ENCODE peak calls at places on chromosome 2, in nine cellular contexts. S is psoas muscle, F is coronary artery, B is foreskin fibroblast, Q is skeletal muscle cell, A is GM12865, O is transverse colon, U is GM23248, J is astrocyte. P is an unnamed sample.
A peak's percentile ranks its signal among the peaks of the same experiment; 100 is the strongest.

GRCh38 chr2:201257941-201258665 is 2.2 kb upstream of the CASP8 start:
- DNase-seq in S (peak; percentile 57), F (peak; percentile 84), B (peak; percentile 81), Q (peak; percentile 52), A (peak; percentile 96), O (peak; percentile 92), U (peak; percentile 92), J (peak; percentile 74), P (no peak)

GRCh38 chr2:157853211-157853610 is 22.9 kb downstream of the ACVR1 start:
- DNase-seq in S (no peak), F (no peak), B (peak; percentile 44), Q (no peak), A (no peak), O (no peak), U (no peak), J (peak; percentile 16), P (no peak)

GRCh38 chr2:3647831-3648651 is 10.0 kb upstream of the ALLC start:
- DNase-seq in S (no peak), F (no peak), B (no peak), Q (no peak), A (no peak), O (no peak), U (no peak), J (no peak), P (no peak)

GRCh38 chr2:114727012-114727411 is 284.6 kb downstream of the DPP10 start:
- DNase-seq in S (no peak), F (no peak), B (no peak), Q (no peak), A (no peak), O (no peak), U (no peak), J (no peak), P (no peak)

GRCh38 chr2:41782306-41783158 is 265.3 kb upstream of the PKDCC start:
- DNase-seq in S (no peak), F (no peak), B (peak; percentile 65), Q (no peak), A (peak; percentile 50), O (peak; percentile 10), U (peak; percentile 52), J (peak; percentile 2), P (peak; percentile 6)

GRCh38 chr2:47771211-47771610 is 11.7 kb upstream of the MSH6 start:
- DNase-seq in S (no peak), F (no peak), B (peak; percentile 94), Q (peak; percentile 88), A (peak; percentile 31), O (no peak), U (peak; percentile 84), J (peak; percentile 94), P (peak; percentile 85)

GRCh38 chr2:189341077-189341476 is 100.2 kb upstream of the WDR75 start:
- DNase-seq in S (no peak), F (no peak), B (no peak), Q (no peak), A (no peak), O (no peak), U (no peak), J (no peak), P (no peak)

GRCh38 chr2:191995285-191995684 is 148.4 kb upstream of the CAVIN2 start:
- DNase-seq in S (no peak), F (no peak), B (peak; percentile 51), Q (no peak), A (no peak), O (no peak), U (peak; percentile 26), J (no peak), P (no peak)

GRCh38 chr2:225030893-225031292 is 11.4 kb downstream of the DOCK10 start:
- DNase-seq in S (no peak), F (no peak), B (no peak), Q (no peak), A (no peak), O (no peak), U (no peak), J (no peak), P (no peak)

DNA sequence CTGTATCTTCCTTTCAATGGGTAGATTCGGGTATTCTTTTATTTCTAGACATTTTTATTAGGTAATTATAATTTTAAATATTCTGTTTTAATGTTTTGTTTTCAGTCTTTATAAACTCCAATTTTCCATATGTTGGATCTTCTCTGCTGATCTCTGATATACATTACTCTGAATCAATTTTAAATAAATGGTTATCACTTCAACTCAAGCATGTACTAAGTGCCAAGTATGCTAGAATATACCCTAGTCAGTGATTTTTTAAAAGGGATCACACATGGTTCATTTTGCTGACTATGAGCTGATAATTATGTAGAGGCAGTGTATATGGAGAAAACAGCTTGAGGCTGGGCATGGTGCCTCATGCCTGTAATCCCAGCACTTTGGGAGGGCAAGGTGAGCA is 41.7 kb upstream of the NCOA1 start:
- DNase-seq in S (no peak), F (no peak), B (no peak), Q (no peak), A (no peak), O (no peak), U (no peak), J (no peak), P (no peak)
- H3K4me3 ChIP-seq in S (no peak overlapping the region), F (no peak overlapping the region), B (no peak overlapping the region), Q (no peak overlapping the region), A (no peak overlapping the region), O (no peak overlapping the region), U (no peak overlapping the region), J (no peak overlapping the region), P (no peak overlapping the region)

DNA sequence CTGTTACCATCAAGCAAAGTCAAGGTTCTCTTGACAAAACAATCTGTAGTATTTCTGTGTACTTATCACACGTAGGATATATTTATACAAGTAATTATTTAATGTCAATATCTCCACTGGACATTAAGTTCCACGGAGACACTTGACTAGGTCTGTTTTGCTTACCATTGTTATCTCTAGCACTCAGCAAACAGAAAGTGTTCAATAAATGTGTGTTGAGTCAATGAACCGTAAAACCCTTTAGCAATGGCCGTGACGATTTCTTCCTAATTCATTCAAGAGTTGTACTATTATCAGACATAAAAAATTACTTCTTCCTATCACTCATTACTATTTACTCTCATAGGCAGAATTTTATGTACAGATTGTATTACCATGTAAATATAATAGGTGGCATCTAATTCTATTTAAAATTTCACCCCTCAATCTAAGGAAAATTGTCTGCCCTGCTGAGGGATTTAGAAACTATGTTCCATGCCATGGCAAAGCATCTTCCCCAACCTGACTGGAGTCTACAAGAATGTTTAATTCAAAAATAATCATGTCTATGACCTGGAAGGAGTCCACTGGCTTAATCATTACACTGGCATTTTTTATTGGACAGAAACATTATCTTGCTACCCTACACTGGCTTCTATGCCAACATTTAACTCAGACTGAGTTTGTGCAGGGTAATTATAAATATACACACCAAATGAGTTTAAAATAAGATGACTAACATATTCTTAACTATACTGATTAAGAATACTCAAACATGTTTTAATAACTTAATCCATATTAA is 301.9 kb downstream of the ZEB2 start:
- DNase-seq in S (no peak), F (no peak), B (peak; percentile 43), Q (no peak), A (no peak), O (no peak), U (peak; percentile 43), J (peak; percentile 10), P (no peak)
- H3K4me3 ChIP-seq in S (no peak overlapping the region), F (no peak overlapping the region), B (no peak overlapping the region), Q (no peak overlapping the region), A (no peak overlapping the region), O (no peak overlapping the region), U (no peak overlapping the region), J (no peak overlapping the region), P (no peak overlapping the region)

GRCh38 chr2:176162911-176163654 is 6.0 kb downstream of the HOXD3 start:
- DNase-seq in S (no peak), F (no peak), B (no peak), Q (no peak), A (no peak), O (no peak), U (no peak), J (peak; percentile 57), P (no peak)

GRCh38 chr2:176159678-176160250 is 2.7 kb downstream of the HOXD3 start:
- DNase-seq in S (no peak), F (no peak), B (no peak), Q (no peak), A (no peak), O (no peak), U (no peak), J (no peak), P (no peak)

GRCh38 chr2:176160251-176161040 is 3.3 kb downstream of the HOXD3 start:
- DNase-seq in S (no peak), F (no peak), B (no peak), Q (no peak), A (no peak), O (no peak), U (no peak), J (peak; percentile 76), P (no peak)

GRCh38 chr2:176161817-176162626 is 4.9 kb downstream of the HOXD3 start:
- DNase-seq in S (no peak), F (no peak), B (peak; percentile 79), Q (peak; percentile 33), A (no peak), O (no peak), U (peak; percentile 89), J (peak; percentile 88), P (no peak)

DNA sequence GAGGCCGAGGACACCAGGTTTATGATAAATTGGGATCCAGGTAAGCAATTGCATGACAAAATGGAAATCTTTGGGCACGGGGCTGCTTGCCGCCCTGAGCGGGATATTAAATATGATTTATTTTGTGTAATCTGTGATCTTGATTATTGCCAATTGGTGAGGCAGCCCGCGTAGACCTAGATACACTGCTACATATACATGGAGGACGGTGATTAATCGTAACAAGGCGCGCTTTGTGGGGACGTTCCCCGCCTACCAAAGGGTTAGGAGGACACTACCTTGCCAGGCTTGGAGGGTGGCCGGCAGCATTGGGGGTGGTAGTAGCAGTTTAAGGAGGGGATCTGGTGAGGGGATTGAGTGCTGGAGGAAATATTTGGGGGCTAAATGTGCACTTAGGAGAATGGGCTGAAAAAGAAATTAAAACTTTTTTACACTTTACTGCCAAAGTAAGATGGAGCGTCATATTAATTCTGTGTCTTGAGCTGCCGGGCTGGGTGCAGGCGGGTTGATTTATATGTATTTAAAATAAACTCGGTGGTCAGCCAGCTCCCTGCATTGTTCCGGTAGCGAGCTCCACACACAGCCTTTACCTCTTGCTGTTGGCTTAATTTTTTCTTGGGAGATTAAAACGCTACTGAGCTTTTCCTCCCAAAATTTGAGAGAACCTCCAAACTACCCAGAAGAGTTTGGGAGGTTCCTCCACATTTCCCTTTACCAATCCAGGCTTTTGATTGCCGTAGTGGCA is 4.1 kb downstream of the HOXD3 start:
- DNase-seq in S (no peak), F (no peak), B (no peak), Q (no peak), A (no peak), O (no peak), U (no peak), J (peak; percentile 62), P (no peak)
- H3K4me3 ChIP-seq in S (no peak overlapping the region), F (no peak overlapping the region), B (no peak overlapping the region), Q (no peak overlapping the region), A (no peak overlapping the region), O (peak overlapping the region; percentile 10), U (peak overlapping the region; percentile 62), J (peak overlapping the region; percentile 32), P (no peak overlapping the region)

DNA sequence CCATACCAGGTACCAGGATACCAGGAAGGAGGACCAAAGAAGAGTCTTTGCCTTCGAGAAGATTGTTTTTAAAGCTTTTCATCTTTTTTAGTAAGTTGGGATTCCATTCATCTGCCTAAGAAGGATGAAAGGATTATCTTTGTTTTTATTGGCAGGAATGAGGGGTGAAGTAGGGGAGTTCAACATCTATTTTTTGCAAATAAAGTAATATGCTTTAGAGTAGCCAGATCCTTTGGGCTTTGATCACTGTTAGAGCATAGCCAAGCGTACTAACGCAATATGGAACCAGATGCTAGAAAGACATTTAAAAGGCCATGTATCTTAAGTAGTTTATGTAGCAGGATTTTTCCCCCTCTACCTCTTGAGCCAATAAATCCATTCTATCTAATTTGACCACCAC is 133.0 kb downstream of the PRPF40A start:
- DNase-seq in S (no peak), F (no peak), B (peak; percentile 45), Q (no peak), A (no peak), O (no peak), U (no peak), J (peak; percentile 60), P (no peak)
- H3K4me3 ChIP-seq in S (no peak overlapping the region), F (no peak overlapping the region), B (no peak overlapping the region), Q (no peak overlapping the region), A (no peak overlapping the region), O (no peak overlapping the region), U (no peak overlapping the region), J (no peak overlapping the region), P (no peak overlapping the region)